ENCODE peak calls at places on chromosome 9, in nine cellular contexts. One of them, this sample, is unnamed.

GRCh38 chr9:98226968-98227367 is 28.5 kb downstream of the TBC1D2 start:
- DNase-seq in AG08396: no peak
- DNase-seq in KG1: no peak
- DNase-seq in NCI-H2227 treated with DMSO at 0.1 percent for 48 hours: no peak
- DNase-seq in breast epithelium: no peak
- DNase-seq in SJSA1: no peak
- DNase-seq in AG20443: no peak
- DNase-seq in epithelial cell of prostate: no peak
- DNase-seq in NCI-H187: no peak
- DNase-seq in this sample: no peak

GRCh38 chr9:29555452-29555851 is 1982.2 kb upstream of the C9orf72 start:
- DNase-seq in KG1: no peak
- DNase-seq in AG08396: no peak
- DNase-seq in epithelial cell of prostate: no peak
- DNase-seq in AG20443: no peak
- DNase-seq in NCI-H2227 treated with DMSO at 0.1 percent for 48 hours: no peak
- DNase-seq in breast epithelium: no peak
- DNase-seq in NCI-H187: no peak
- DNase-seq in SJSA1: no peak
- DNase-seq in this sample: no peak

GRCh38 chr9:97911970-97912369 is 10.3 kb downstream of the TRMO start:
- DNase-seq in KG1: no peak
- DNase-seq in epithelial cell of prostate: no peak
- DNase-seq in NCI-H2227 treated with DMSO at 0.1 percent for 48 hours: no peak
- DNase-seq in AG08396: no peak
- DNase-seq in AG20443: no peak
- DNase-seq in SJSA1: no peak
- DNase-seq in NCI-H187: no peak
- DNase-seq in breast epithelium: no peak
- DNase-seq in this sample: no peak

GRCh38 chr9:9938432-9938831 is 674.4 kb downstream of the PTPRD start:
- DNase-seq in epithelial cell of prostate: no peak
- DNase-seq in KG1: no peak
- DNase-seq in AG08396: no peak
- DNase-seq in AG20443: no peak
- DNase-seq in NCI-H187: no peak
- DNase-seq in NCI-H2227 treated with DMSO at 0.1 percent for 48 hours: no peak
- DNase-seq in SJSA1: no peak
- DNase-seq in breast epithelium: no peak
- DNase-seq in this sample: no peak

GRCh38 chr9:89878687-89879086 is 273.9 kb downstream of the GADD45G start:
- DNase-seq in epithelial cell of prostate: no peak
- DNase-seq in KG1: no peak
- DNase-seq in breast epithelium: peak; percentile 84
- DNase-seq in SJSA1: no peak
- DNase-seq in AG20443: no peak
- DNase-seq in NCI-H2227 treated with DMSO at 0.1 percent for 48 hours: no peak
- DNase-seq in NCI-H187: no peak
- DNase-seq in AG08396: no peak
- DNase-seq in this sample: no peak

GRCh38 chr9:3954950-3955670 is 344.8 kb downstream of the GLIS3 start:
- DNase-seq in AG20443: peak; percentile 9
- DNase-seq in epithelial cell of prostate: no peak
- DNase-seq in NCI-H187: no peak
- DNase-seq in NCI-H2227 treated with DMSO at 0.1 percent for 48 hours: no peak
- DNase-seq in AG08396: no peak
- DNase-seq in breast epithelium: no peak
- DNase-seq in KG1: no peak
- DNase-seq in SJSA1: no peak
- DNase-seq in this sample: no peak

GRCh38 chr9:684950-685340 is 156.6 kb upstream of the DMRT1 start:
- DNase-seq in AG20443: peak; percentile 57
- DNase-seq in NCI-H187: no peak
- DNase-seq in epithelial cell of prostate: peak; percentile 37
- DNase-seq in AG08396: peak; percentile 41
- DNase-seq in breast epithelium: no peak
- DNase-seq in NCI-H2227 treated with DMSO at 0.1 percent for 48 hours: no peak
- DNase-seq in SJSA1: no peak
- DNase-seq in KG1: no peak
- DNase-seq in this sample: peak; percentile 38

GRCh38 chr9:106393226-106393625 is 469.7 kb upstream of the ZNF462 start:
- DNase-seq in NCI-H2227 treated with DMSO at 0.1 percent for 48 hours: no peak
- DNase-seq in KG1: no peak
- DNase-seq in AG20443: no peak
- DNase-seq in SJSA1: no peak
- DNase-seq in epithelial cell of prostate: no peak
- DNase-seq in AG08396: no peak
- DNase-seq in NCI-H187: no peak
- DNase-seq in breast epithelium: no peak
- DNase-seq in this sample: no peak

GRCh38 chr9:133977421-133978201 is 14.5 kb downstream of the VAV2 start:
- DNase-seq in NCI-H187: no peak
- DNase-seq in AG20443: no peak
- DNase-seq in SJSA1: no peak
- DNase-seq in NCI-H2227 treated with DMSO at 0.1 percent for 48 hours: no peak
- DNase-seq in breast epithelium: no peak
- DNase-seq in epithelial cell of prostate: no peak
- DNase-seq in KG1: no peak
- DNase-seq in AG08396: no peak
- DNase-seq in this sample: no peak